ENCODE peak calls at places on chromosomes 2 and 18, in ten cellular contexts. Y is kidney epithelial cell, R is HCT116, I is sigmoid colon, A is heart right ventricle, E is GM23338, N is PC-9, D is cardiac muscle cell, B is neural progenitor cell, X is astrocyte of the spinal cord. G is an unnamed sample.

GRCh38 chr2:241666627-241667400 is 19.8 kb downstream of the DTYMK start:
- DNase-seq in Y (no peak), R (no peak), I (no peak), A (no peak), E (peak; percentile 37), N (no peak), D (peak; percentile 55), B (peak; percentile 67), X (peak; percentile 51), G (peak; percentile 65)

GRCh38 chr2:25043241-25043867 is 1.5 kb downstream of the EFR3B start:
- DNase-seq in Y (peak; percentile 61), R (no peak), I (peak; percentile 46), A (no peak), E (peak; percentile 55), N (peak; percentile 58), D (peak; percentile 24), B (peak; percentile 68), X (peak; percentile 90), G (peak; percentile 91)

GRCh38 chr2:171210864-171211431 is 50.3 kb upstream of the TLK1 start:
- DNase-seq in Y (no peak), R (no peak), I (no peak), A (no peak), E (peak; percentile 25), N (no peak), D (no peak), B (no peak), X (no peak), G (no peak)

GRCh38 chr2:3479430-3480320 is 39.7 kb downstream of the ADI1 start:
- DNase-seq in Y (no peak), R (no peak), I (no peak), A (no peak), E (no peak), N (peak; percentile 25), D (no peak), B (no peak), X (no peak), G (no peak)

GRCh38 chr2:217929757-217930707 is 72.8 kb downstream of the TNS1 start:
- DNase-seq in Y (no peak), R (no peak), I (peak; percentile 95), A (no peak), E (no peak), N (no peak), D (no peak), B (no peak), X (no peak), G (no peak)

GRCh38 chr2:128584296-128584900 is 265.7 kb upstream of the HS6ST1 start:
- DNase-seq in Y (no peak), R (no peak), I (no peak), A (no peak), E (no peak), N (no peak), D (no peak), B (no peak), X (peak; percentile 76), G (peak; percentile 72)

GRCh38 chr2:1625281-1626001 is 118.9 kb downstream of the PXDN start:
- DNase-seq in Y (peak; percentile 84), R (peak; percentile 24), I (peak; percentile 81), A (no peak), E (peak; percentile 97), N (peak; percentile 97), D (no peak), B (peak; percentile 83), X (peak; percentile 91), G (peak; percentile 61)

GRCh38 chr2:239721991-239722759 is 303.0 kb downstream of the NDUFA10 start:
- DNase-seq in Y (no peak), R (no peak), I (peak; percentile 46), A (no peak), E (no peak), N (no peak), D (no peak), B (no peak), X (no peak), G (no peak)

GRCh38 chr2:152483276-152483996 is 148.5 kb downstream of the FMNL2 start:
- DNase-seq in Y (no peak), R (no peak), I (no peak), A (no peak), E (no peak), N (peak; percentile 73), D (no peak), B (no peak), X (no peak), G (no peak)

GRCh38 chr18:78984941-78985784 is 5.5 kb downstream of the SALL3 start:
- DNase-seq in Y (no peak), R (no peak), I (no peak), A (no peak), E (peak; percentile 90), N (no peak), D (peak; percentile 73), B (peak; percentile 82), X (peak; percentile 46), G (no peak)

GRCh38 chr18:78983530-78983929 is 3.9 kb downstream of the SALL3 start:
- DNase-seq in Y (no peak), R (no peak), I (no peak), A (no peak), E (peak; percentile 83), N (no peak), D (no peak), B (peak; percentile 47), X (peak; percentile 27), G (no peak)

GRCh38 chr18:78982186-78982585 is 2.6 kb downstream of the SALL3 start:
- DNase-seq in Y (no peak), R (no peak), I (no peak), A (no peak), E (peak; percentile 36), N (no peak), D (no peak), B (peak; percentile 55), X (peak; percentile 38), G (no peak)

GRCh38 chr18:78981652-78981955 is 2.0 kb downstream of the SALL3 start:
- DNase-seq in Y (no peak), R (no peak), I (no peak), A (no peak), E (peak; percentile 72), N (no peak), D (no peak), B (peak; percentile 57), X (no peak), G (no peak)

GRCh38 chr18:78986018-78986481 is 6.4 kb downstream of the SALL3 start:
- DNase-seq in Y (no peak), R (peak; percentile 10), I (no peak), A (no peak), E (peak; percentile 75), N (no peak), D (peak; percentile 72), B (peak; percentile 84), X (peak; percentile 43), G (no peak)
- TF ChIP-seq CTCF in Y (peak; percentile 59), R (peak; percentile 76), I (no peak), A (peak; percentile 63), E (peak; percentile 78), N (no peak), D (peak; percentile 58), B (peak; percentile 84), X (peak; percentile 65), G (peak; percentile 63)

DNA sequence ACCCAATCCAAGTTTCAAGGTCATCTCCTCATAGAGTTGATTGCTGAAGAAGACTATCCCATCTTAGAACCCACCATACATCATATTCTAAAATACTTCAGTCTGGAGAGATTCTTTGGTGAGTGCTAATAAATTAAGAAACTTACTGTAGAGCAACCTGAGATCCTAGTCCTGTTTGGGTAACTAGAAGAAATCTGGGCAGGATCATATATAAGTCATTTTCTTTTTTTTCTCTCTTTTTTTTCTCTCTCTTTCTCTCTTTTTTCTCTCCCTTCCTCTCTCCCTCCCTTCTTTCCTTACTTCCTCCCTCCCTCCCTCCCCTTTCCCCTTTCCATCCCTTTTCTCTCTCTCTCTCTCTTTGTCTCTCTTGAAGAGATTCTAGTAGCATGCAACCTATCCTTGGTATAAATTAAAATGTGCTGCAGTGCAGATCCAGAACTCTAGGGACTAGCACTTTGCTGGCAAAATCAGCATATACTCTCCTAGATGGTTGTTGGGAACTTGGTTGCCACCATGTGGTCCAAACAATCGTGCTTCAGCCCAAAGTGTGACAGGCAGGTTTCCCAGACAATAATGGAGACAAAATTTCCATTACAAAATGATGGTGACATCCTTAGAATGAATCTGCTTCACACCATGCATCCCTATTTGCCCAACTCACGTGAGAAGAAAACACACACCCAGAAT is 399.4 kb upstream of the CELF4 start:
- DNase-seq in Y (no peak), R (no peak), I (no peak), A (no peak), E (peak; percentile 19), N (no peak), D (no peak), B (no peak), X (no peak), G (no peak)
- TF ChIP-seq CTCF in Y (no peak), R (no peak), I (no peak), A (no peak), E (peak; percentile 16), N (no peak), D (no peak), B (no peak), X (no peak), G (no peak)

GRCh38 chr2:233062447-233062842 is 2.3 kb downstream of the INPP5D start:
- DNase-seq in Y (no peak), R (no peak), I (peak; percentile 60), A (no peak), E (no peak), N (no peak), D (no peak), B (no peak), X (no peak), G (no peak)

GRCh38 chr2:233063976-233064411 is 3.9 kb downstream of the INPP5D start:
- DNase-seq in Y (no peak), R (no peak), I (no peak), A (peak; percentile 33), E (no peak), N (no peak), D (no peak), B (no peak), X (no peak), G (no peak)

GRCh38 chr2:233064526-233065199 is 4.5 kb downstream of the INPP5D start:
- DNase-seq in Y (no peak), R (no peak), I (peak; percentile 34), A (no peak), E (no peak), N (no peak), D (no peak), B (no peak), X (no peak), G (no peak)

GRCh38 chr2:233062946-233063268 is 2.8 kb downstream of the INPP5D start:
- DNase-seq in Y (no peak), R (no peak), I (no peak), A (no peak), E (no peak), N (no peak), D (no peak), B (no peak), X (no peak), G (no peak)

GRCh38 chr2:233063269-233063975 is 3.3 kb downstream of the INPP5D start:
- DNase-seq in Y (no peak), R (no peak), I (peak; percentile 58), A (no peak), E (peak; percentile 78), N (no peak), D (peak; percentile 20), B (peak; percentile 31), X (no peak), G (no peak)
- TF ChIP-seq CTCF in Y (no peak), R (peak; percentile 24), I (no peak), A (no peak), E (peak; percentile 58), N (no peak), D (no peak), B (peak; percentile 41), X (peak; percentile 4), G (peak; percentile 31)

DNA sequence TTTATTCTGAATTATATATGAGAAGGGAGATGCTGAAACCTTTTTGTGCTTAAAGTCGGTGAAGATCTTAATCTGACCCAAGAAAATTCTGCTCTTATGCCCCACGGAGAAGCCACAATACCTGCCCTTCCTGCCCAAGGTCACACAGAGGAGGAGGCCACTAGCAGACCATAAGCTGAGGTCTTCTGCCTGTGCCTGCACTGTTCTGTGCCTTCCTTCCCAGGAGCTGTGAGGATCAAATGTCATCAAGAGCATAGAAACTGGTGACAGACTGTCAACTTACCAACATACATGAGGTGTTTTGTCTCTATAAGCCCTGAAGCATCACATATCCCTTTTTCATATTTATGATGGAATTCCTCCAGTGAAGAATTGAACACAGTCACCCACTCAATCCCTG is 233.3 kb downstream of the C1D start:
- DNase-seq in Y (no peak), R (no peak), I (no peak), A (no peak), E (no peak), N (no peak), D (no peak), B (no peak), X (no peak), G (no peak)
- TF ChIP-seq CTCF in Y (no peak), R (no peak), I (no peak), A (no peak), E (no peak), N (no peak), D (no peak), B (no peak), X (no peak), G (no peak)

G was measured in brain microvascular endothelial cell.